ENCODE peak calls at places on chromosomes 2 and 18, in six cellular contexts. One of them, this sample, is unnamed.

GRCh38 chr18:62716679-62717058 is 1.3 kb downstream of the PHLPP1 start:
- DNase-seq in cardiac fibroblast: no peak
- DNase-seq in lower lobe of right lung: peak; percentile 66
- DNase-seq in EH: peak; percentile 25
- DNase-seq in aorta: peak; percentile 85
- DNase-seq in A172: no peak
- DNase-seq in this sample: peak; percentile 36

GRCh38 chr2:96452054-96452453 is 53.1 kb downstream of the NEURL3 start:
- DNase-seq in A172: no peak
- DNase-seq in lower lobe of right lung: no peak
- DNase-seq in EH: no peak
- DNase-seq in aorta: no peak
- DNase-seq in cardiac fibroblast: no peak
- DNase-seq in this sample: no peak

GRCh38 chr2:216064014-216064630 is 17.5 kb downstream of the PECR start:
- DNase-seq in EH: peak; percentile 54
- DNase-seq in aorta: no peak
- DNase-seq in A172: no peak
- DNase-seq in cardiac fibroblast: peak; percentile 9
- DNase-seq in lower lobe of right lung: no peak
- DNase-seq in this sample: no peak

GRCh38 chr2:234853739-234854138 is 98.1 kb upstream of the SH3BP4 start:
- DNase-seq in lower lobe of right lung: no peak
- DNase-seq in EH: no peak
- DNase-seq in aorta: no peak
- DNase-seq in cardiac fibroblast: peak; percentile 23
- DNase-seq in A172: no peak
- DNase-seq in this sample: no peak

GRCh38 chr18:79379251-79379905 is 16.4 kb upstream of the NFATC1 start:
- DNase-seq in aorta: peak; percentile 70
- DNase-seq in lower lobe of right lung: no peak
- DNase-seq in EH: no peak
- DNase-seq in A172: no peak
- DNase-seq in cardiac fibroblast: no peak
- DNase-seq in this sample: no peak

GRCh38 chr18:70422061-70422965 is 133.5 kb downstream of the SOCS6 start:
- DNase-seq in EH: peak; percentile 96
- DNase-seq in cardiac fibroblast: peak; percentile 97
- DNase-seq in lower lobe of right lung: peak; percentile 87
- DNase-seq in aorta: peak; percentile 90
- DNase-seq in A172: peak; percentile 95
- DNase-seq in this sample: peak; percentile 89

GRCh38 chr2:101912545-101912944 is 79.2 kb upstream of the IL1R2 start:
- DNase-seq in cardiac fibroblast: no peak
- DNase-seq in lower lobe of right lung: no peak
- DNase-seq in A172: no peak
- DNase-seq in aorta: no peak
- DNase-seq in EH: no peak
- DNase-seq in this sample: no peak

GRCh38 chr2:106990307-106990706 is 104.3 kb upstream of the ST6GAL2 start:
- DNase-seq in cardiac fibroblast: peak; percentile 79
- DNase-seq in EH: peak; percentile 90
- DNase-seq in lower lobe of right lung: no peak
- DNase-seq in aorta: no peak
- DNase-seq in A172: no peak
- DNase-seq in this sample: no peak

GRCh38 chr2:227703961-227704360 is 13.9 kb downstream of the SLC19A3 start:
- DNase-seq in cardiac fibroblast: peak; percentile 31
- DNase-seq in lower lobe of right lung: no peak
- DNase-seq in aorta: no peak
- DNase-seq in EH: peak; percentile 50
- DNase-seq in A172: peak; percentile 57
- DNase-seq in this sample: peak; percentile 11

GRCh38 chr2:104846182-104846954 is 7.5 kb upstream of the POU3F3 start:
- DNase-seq in aorta: no peak
- DNase-seq in lower lobe of right lung: no peak
- DNase-seq in EH: no peak
- DNase-seq in A172: no peak
- DNase-seq in cardiac fibroblast: no peak
- DNase-seq in this sample: no peak

GRCh38 chr2:38959938-38960608 is 70.4 kb downstream of the ARHGEF33 start:
- DNase-seq in aorta: peak; percentile 92
- DNase-seq in A172: no peak
- DNase-seq in lower lobe of right lung: peak; percentile 82
- DNase-seq in EH: peak; percentile 80
- DNase-seq in cardiac fibroblast: peak; percentile 85
- DNase-seq in this sample: no peak

GRCh38 chr2:109322111-109322510 is 193.1 kb downstream of the SH3RF3 start:
- DNase-seq in lower lobe of right lung: peak; percentile 70
- DNase-seq in EH: peak; percentile 99
- DNase-seq in aorta: peak; percentile 94
- DNase-seq in A172: peak; percentile 84
- DNase-seq in cardiac fibroblast: peak; percentile 99
- DNase-seq in this sample: no peak

GRCh38 chr2:75792146-75792545 is 81.4 kb upstream of the GCFC2 start:
- DNase-seq in lower lobe of right lung: no peak
- DNase-seq in cardiac fibroblast: no peak
- DNase-seq in EH: no peak
- DNase-seq in aorta: no peak
- DNase-seq in A172: no peak
- DNase-seq in this sample: no peak

GRCh38 chr2:211568439-211568838 is 970.2 kb downstream of the ERBB4 start:
- DNase-seq in A172: no peak
- DNase-seq in EH: no peak
- DNase-seq in lower lobe of right lung: no peak
- DNase-seq in aorta: no peak
- DNase-seq in cardiac fibroblast: no peak
- DNase-seq in this sample: no peak

GRCh38 chr2:217790681-217791392 is 212.0 kb downstream of the TNS1 start:
- DNase-seq in aorta: no peak
- DNase-seq in A172: peak; percentile 26
- DNase-seq in lower lobe of right lung: no peak
- DNase-seq in cardiac fibroblast: peak; percentile 79
- DNase-seq in EH: peak; percentile 72
- DNase-seq in this sample: no peak

GRCh38 chr2:16665746-16666452 is at the start of gene CYRIA:
- DNase-seq in cardiac fibroblast: peak; percentile 38
- DNase-seq in EH: no peak
- DNase-seq in A172: no peak
- DNase-seq in lower lobe of right lung: peak; percentile 77
- DNase-seq in aorta: peak; percentile 87
- DNase-seq in this sample: peak; percentile 42

GRCh38 chr2:178910005-178910404 is 102.8 kb upstream of the TTN start:
- DNase-seq in A172: no peak
- DNase-seq in cardiac fibroblast: no peak
- DNase-seq in lower lobe of right lung: no peak
- DNase-seq in EH: no peak
- DNase-seq in aorta: no peak
- DNase-seq in this sample: no peak

GRCh38 chr2:20438334-20439192 is 8.3 kb upstream of the RHOB start:
- DNase-seq in aorta: no peak
- DNase-seq in EH: peak; percentile 70
- DNase-seq in A172: peak; percentile 29
- DNase-seq in cardiac fibroblast: peak; percentile 98
- DNase-seq in lower lobe of right lung: no peak
- DNase-seq in this sample: peak; percentile 72

GRCh38 chr2:195985731-195986130 is 82.9 kb downstream of the DNAH7 start:
- DNase-seq in lower lobe of right lung: no peak
- DNase-seq in EH: no peak
- DNase-seq in cardiac fibroblast: no peak
- DNase-seq in aorta: no peak
- DNase-seq in A172: no peak
- DNase-seq in this sample: no peak

This sample was measured in LoVo.